ENCODE peak calls at places on chromosomes 6 and 20, in eight cellular contexts. A is activated T-cell treated with anti-CD3 and anti-CD28 coated beads for 1 hour; L is activated CD4-positive, CD25-positive, alpha-beta regulatory T cell; U is keratinocyte; D is choroid plexus epithelial cell; Q is T-cell; K is psoas muscle; J is activated naive CD8-positive, alpha-beta T cell treated with anti-CD3 and anti-CD28 coated beads, Interleukin-2, amount 50 U/mL, for 24 hours. G is an unnamed sample.

GRCh38 chr6:139882977-139883728 is 508.7 kb upstream of the CITED2 start:
- DNase-seq in U (no peak), K (no peak), Q (no peak), L (no peak), A (no peak), J (no peak), D (peak), G (no peak)

GRCh38 chr6:132188865-132189264 is 212.4 kb downstream of the MOXD1 start:
- DNase-seq in Q (no peak), D (peak), K (no peak), L (no peak), J (no peak), A (no peak), U (no peak), G (no peak)

GRCh38 chr6:35299674-35300073 is 2.1 kb downstream of the DEF6 start:
- DNase-seq in J (peak), L (no peak), A (no peak), K (peak), U (no peak), D (no peak), Q (no peak), G (no peak)

GRCh38 chr20:46568570-46569129 is 18.2 kb upstream of the OCSTAMP start:
- DNase-seq in L (no peak), K (peak), U (no peak), D (peak), Q (no peak), J (no peak), A (no peak), G (no peak)

GRCh38 chr20:21090738-21091120 is 15.4 kb downstream of the LINC00237 start:
- DNase-seq in Q (no peak), K (no peak), J (no peak), L (no peak), U (no peak), A (no peak), D (no peak), G (no peak)

GRCh38 chr6:84606860-84607259 is 157.5 kb downstream of the TBX18 start:
- DNase-seq in U (no peak), L (no peak), K (no peak), Q (no peak), D (no peak), J (no peak), A (no peak), G (no peak)

GRCh38 chr20:62895539-62895938 is 30.8 kb downstream of the DIDO1 start:
- DNase-seq in U (no peak), Q (no peak), D (no peak), K (no peak), L (no peak), A (no peak), J (no peak), G (no peak)

GRCh38 chr6:93419304-93420162 is at the start of gene EPHA7:
- DNase-seq in D (peak), A (no peak), J (peak), L (no peak), K (peak), U (no peak), Q (no peak), G (no peak)

GRCh38 chr20:59579404-59580207 is 24.7 kb upstream of the PHACTR3 start:
- DNase-seq in A (no peak), D (no peak), Q (no peak), L (no peak), J (no peak), U (no peak), K (no peak), G (no peak)

GRCh38 chr6:65149841-65150240 is 557.2 kb downstream of the EYS start:
- DNase-seq in K (no peak), L (no peak), D (no peak), U (no peak), Q (no peak), A (no peak), J (no peak), G (no peak)

GRCh38 chr20:17287503-17287902 is 60.7 kb downstream of the PCSK2 start:
- DNase-seq in A (no peak), D (no peak), K (no peak), Q (no peak), U (no peak), J (no peak), L (no peak), G (no peak)

GRCh38 chr6:68559052-68559451 is 76.0 kb upstream of the ADGRB3 start:
- DNase-seq in K (no peak), L (no peak), U (no peak), J (no peak), D (peak), A (no peak), Q (no peak), G (no peak)

GRCh38 chr20:19936801-19937583 is 80.2 kb upstream of the NAA20 start:
- DNase-seq in D (no peak), U (no peak), L (no peak), K (no peak), Q (peak), J (peak), A (peak), G (peak)

GRCh38 chr6:48641544-48641943 is 530.5 kb upstream of the PTCHD4 start:
- DNase-seq in J (no peak), A (no peak), D (peak), L (no peak), U (peak), Q (no peak), K (no peak), G (no peak)

GRCh38 chr20:17529586-17529985 is 1.6 kb downstream of the BFSP1 start:
- DNase-seq in D (no peak), J (no peak), U (no peak), K (no peak), A (no peak), Q (no peak), L (no peak), G (no peak)

GRCh38 chr6:89818977-89819335 is 638 bp downstream of the MDN1 start:
- DNase-seq in J (no peak), K (no peak), L (no peak), A (no peak), D (peak), Q (no peak), U (no peak), G (no peak)

GRCh38 chr6:21455071-21455470 is 138.5 kb upstream of the SOX4 start:
- DNase-seq in A (no peak), D (peak), K (no peak), U (no peak), Q (no peak), J (no peak), L (no peak), G (no peak)

GRCh38 chr20:13220857-13221297 is at the start of gene ISM1:
- DNase-seq in A (peak), U (no peak), Q (peak), L (peak), J (peak), D (no peak), K (peak), G (peak)

GRCh38 chr20:24785141-24785924 is 163.7 kb upstream of the CST7 start:
- DNase-seq in L (no peak), A (no peak), D (no peak), Q (no peak), K (no peak), U (peak), J (no peak), G (no peak)

GRCh38 chr20:51523276-51524013 is 19.1 kb downstream of the NFATC2 start:
- DNase-seq in U (no peak), D (no peak), K (no peak), A (no peak), J (no peak), Q (no peak), L (no peak), G (no peak)

G was measured in CD4-positive, alpha-beta T cell.